ENCODE peak calls at places on chromosomes 16 and 17, in six cellular contexts. L is HepG2, C is A549, N is HCT116, T is K562, J is GM12878. R is an unnamed sample.

GRCh38 chr17:11996722-11997146 is 541 bp downstream of the ZNF18 start:
- DNase-seq in L (peak), N (peak), C (peak), J (peak), T (no peak), R (no peak)

GRCh38 chr17:30388321-30389179 is 9.8 kb downstream of the CPD start:
- DNase-seq in C (no peak), L (no peak), T (no peak), N (no peak), J (no peak), R (peak)

GRCh38 chr16:56382901-56383355 is 42.4 kb downstream of the AMFR start:
- DNase-seq in J (no peak), N (no peak), T (no peak), L (peak), C (peak), R (no peak)

GRCh38 chr17:9158545-9159452 is 137.5 kb downstream of the NTN1 start:
- DNase-seq in L (no peak), T (no peak), N (no peak), J (no peak), C (no peak), R (no peak)

GRCh38 chr17:42392664-42393415 is 4.6 kb upstream of the STAT3 start:
- DNase-seq in T (no peak), L (no peak), N (no peak), C (no peak), J (peak), R (no peak)

GRCh38 chr16:4318171-4318910 is 2.5 kb downstream of the GLIS2 start:
- DNase-seq in T (no peak), J (no peak), L (no peak), C (no peak), N (no peak), R (no peak)

GRCh38 chr16:17206712-17207111 is 264.0 kb downstream of the XYLT1 start:
- DNase-seq in J (no peak), C (no peak), L (no peak), N (no peak), T (no peak), R (no peak)

GRCh38 chr16:23847251-23847650 is 11.5 kb downstream of the PRKCB start:
- DNase-seq in L (no peak), C (no peak), J (no peak), T (no peak), N (no peak), R (no peak)

GRCh38 chr16:50298075-50298460 is 31.7 kb downstream of the ADCY7 start:
- DNase-seq in L (peak), T (no peak), J (no peak), C (no peak), N (no peak), R (no peak)

GRCh38 chr16:50742521-50743150 is 750 bp downstream of the CYLD start:
- DNase-seq in J (no peak), N (no peak), T (peak), L (no peak), C (no peak), R (no peak)

GRCh38 chr17:2691965-2692780 is 19.4 kb downstream of the CLUH start:
- DNase-seq in T (no peak), J (no peak), C (no peak), N (no peak), L (no peak), R (peak)

DNA sequence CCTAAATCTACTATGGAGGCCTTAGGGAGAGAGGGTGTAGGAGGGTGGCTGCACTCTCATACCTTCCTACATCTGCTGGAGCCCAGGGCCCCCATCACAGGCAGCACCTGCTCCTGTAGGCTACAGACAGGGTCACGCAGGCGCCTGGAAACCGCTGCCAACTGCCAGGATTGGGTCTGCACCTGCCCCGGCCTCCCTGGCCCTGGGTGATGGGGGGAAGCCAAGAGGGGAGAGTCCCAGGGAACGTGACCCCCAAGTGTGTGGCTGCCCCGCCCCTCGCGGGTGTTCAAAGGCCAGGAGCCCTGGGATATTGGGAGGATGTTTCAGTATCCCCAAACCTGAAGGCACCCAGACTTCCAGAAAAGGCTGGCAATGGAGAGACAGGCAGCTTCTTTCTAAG is 5.6 kb upstream of the TEX19 start:
- DNase-seq in C (no peak), L (no peak), N (no peak), T (no peak), J (no peak), R (no peak)
- TF ChIP-seq REST in C (no peak), L (no peak), N (no peak), T (no peak), J (no peak), R (no peak)

GRCh38 chr17:6523330-6523729 is 33.0 kb downstream of the PITPNM3 start:
- DNase-seq in J (no peak), T (no peak), C (peak), L (peak), N (peak), R (no peak)
- TF ChIP-seq MAX in J (no peak), T (no peak), C (peak), L (no peak), N (no peak), R (no peak)

DNA sequence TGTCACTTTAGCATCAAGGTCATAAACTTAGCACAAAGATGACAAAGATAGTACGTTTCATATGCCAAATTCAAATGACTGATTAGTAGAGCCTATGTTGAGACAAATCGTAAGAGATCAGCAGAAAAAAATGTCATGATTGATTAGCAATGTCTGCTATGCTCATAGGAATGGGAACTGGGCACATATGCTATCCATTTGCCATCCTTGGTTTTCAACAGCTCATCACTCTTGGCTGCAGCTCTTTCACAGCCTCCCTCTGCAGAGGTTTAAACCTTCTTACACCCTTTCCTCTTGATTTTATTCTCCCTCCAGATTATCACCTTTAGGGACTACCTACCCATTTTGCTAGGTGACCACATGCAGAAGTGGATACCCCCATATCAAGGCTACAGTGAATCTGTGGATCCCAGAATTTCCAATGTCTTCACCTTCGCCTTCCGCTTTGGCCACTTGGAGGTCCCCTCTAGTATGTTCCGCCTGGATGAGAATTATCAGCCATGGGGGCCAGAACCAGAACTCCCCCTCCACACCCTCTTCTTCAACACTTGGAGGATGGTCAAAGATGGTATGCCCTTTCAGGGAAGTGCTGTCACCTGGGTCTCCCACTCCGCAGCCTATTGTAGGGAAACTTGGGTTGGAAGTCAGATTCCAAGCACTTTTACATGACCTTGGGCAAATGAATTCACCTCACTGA is 16.2 kb downstream of the MPO start:
- DNase-seq in L (no peak), N (no peak), C (no peak), J (no peak), T (no peak), R (no peak)
- TF ChIP-seq REST in L (no peak), N (no peak), C (no peak), J (no peak), T (no peak), R (no peak)

GRCh38 chr16:11005611-11005975 is 61.2 kb downstream of the CLEC16A start:
- DNase-seq in J (no peak), T (no peak), N (no peak), C (no peak), L (no peak), R (no peak)
- TF ChIP-seq MAX in J (no peak), T (no peak), N (no peak), C (no peak), L (no peak), R (no peak)

GRCh38 chr17:79011451-79012147 is 2.0 kb upstream of the CANT1 start:
- DNase-seq in N (peak), J (no peak), T (no peak), L (no peak), C (no peak), R (no peak)

GRCh38 chr17:79008666-79009387 is 737 bp downstream of the CANT1 start:
- DNase-seq in T (peak), N (no peak), L (no peak), J (no peak), C (no peak), R (peak)

GRCh38 chr17:79007504-79008381 is 1.8 kb downstream of the CANT1 start:
- DNase-seq in J (no peak), C (no peak), N (no peak), T (peak), L (no peak), R (no peak)

GRCh38 chr17:79010304-79010646 is 711 bp upstream of the CANT1 start:
- DNase-seq in T (no peak), J (no peak), C (no peak), N (no peak), L (no peak), R (no peak)

DNA sequence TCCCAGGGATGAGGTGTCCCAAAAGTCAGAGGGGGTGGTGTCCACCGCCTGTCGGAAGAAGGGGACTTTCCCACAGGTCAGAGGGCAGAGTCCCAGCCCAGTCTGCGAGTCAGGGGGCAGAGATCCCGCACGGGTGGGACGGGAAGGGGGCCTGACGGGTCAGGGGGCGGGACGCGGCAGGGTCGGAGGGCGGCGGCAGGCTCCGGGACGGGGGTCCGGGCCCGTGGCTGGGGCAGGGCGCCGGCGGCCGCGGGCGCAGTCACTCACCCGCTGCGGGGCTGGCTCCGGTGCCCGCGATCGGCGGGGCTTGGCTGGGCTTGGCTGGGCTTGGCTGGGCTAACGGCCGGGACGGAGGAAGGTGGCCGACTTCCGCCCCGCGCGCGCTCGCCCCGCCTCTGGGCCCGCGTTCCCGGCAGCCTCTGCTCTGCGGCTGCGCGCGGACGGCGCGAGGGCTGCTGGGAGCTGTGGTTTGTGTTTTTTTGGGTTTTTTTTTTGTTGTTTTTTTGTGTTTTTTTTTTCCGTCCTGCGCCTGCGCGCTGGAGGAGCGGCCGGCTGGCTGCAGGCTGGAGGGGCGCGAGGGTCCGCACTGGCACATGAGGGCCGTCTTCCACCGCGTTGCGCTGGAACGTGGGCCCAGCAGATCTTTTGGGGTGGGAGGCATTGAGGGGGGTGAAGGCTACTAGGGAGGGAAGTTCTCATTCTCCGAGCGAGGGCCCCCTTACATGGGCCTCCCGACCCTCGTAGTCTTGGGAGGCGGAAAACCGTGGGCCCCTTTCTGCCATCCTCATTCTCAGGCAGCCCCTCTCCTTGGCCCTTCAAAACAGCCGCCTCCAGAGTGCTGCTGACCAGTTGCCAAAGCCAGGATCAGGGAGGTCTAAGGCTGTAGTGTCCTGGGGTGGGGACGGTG is at the start of gene CANT1:
- DNase-seq in C (peak), T (peak), J (peak), N (peak), L (peak), R (peak)
- TF ChIP-seq REST in C (no peak), T (no peak), J (no peak), N (no peak), L (no peak), R (no peak)

R was measured in SK-N-SH.